ENCODE peak calls at places on chromosomes 3 and 15, in nine cellular contexts. One of them, this sample, is unnamed.

GRCh38 chr3:177516130-177517011 is 319.1 kb upstream of the TBL1XR1 start:
- DNase-seq in left lung: peak; percentile 40
- DNase-seq in suprapubic skin: no peak
- DNase-seq in HCT116: no peak
- DNase-seq in GM23338: peak; percentile 17
- DNase-seq in mammary epithelial cell: no peak
- DNase-seq in tibial artery: no peak
- DNase-seq in OCI-LY7: no peak
- DNase-seq in cardiac muscle cell: peak; percentile 99
- DNase-seq in this sample: peak; percentile 90

GRCh38 chr3:87462228-87462627 is 185.8 kb upstream of the POU1F1 start:
- DNase-seq in GM23338: no peak
- DNase-seq in HCT116: no peak
- DNase-seq in cardiac muscle cell: no peak
- DNase-seq in mammary epithelial cell: no peak
- DNase-seq in left lung: no peak
- DNase-seq in suprapubic skin: no peak
- DNase-seq in OCI-LY7: no peak
- DNase-seq in tibial artery: no peak
- DNase-seq in this sample: peak; percentile 12

GRCh38 chr3:16181361-16181760 is 6.9 kb downstream of the GALNT15 start:
- DNase-seq in OCI-LY7: no peak
- DNase-seq in HCT116: no peak
- DNase-seq in tibial artery: peak; percentile 93
- DNase-seq in left lung: peak; percentile 81
- DNase-seq in mammary epithelial cell: no peak
- DNase-seq in GM23338: no peak
- DNase-seq in suprapubic skin: peak; percentile 95
- DNase-seq in cardiac muscle cell: peak; percentile 48
- DNase-seq in this sample: no peak

GRCh38 chr3:9290556-9290955 is 41.1 kb upstream of the SRGAP3 start:
- DNase-seq in suprapubic skin: no peak
- DNase-seq in left lung: no peak
- DNase-seq in cardiac muscle cell: no peak
- DNase-seq in tibial artery: no peak
- DNase-seq in mammary epithelial cell: no peak
- DNase-seq in HCT116: no peak
- DNase-seq in GM23338: no peak
- DNase-seq in OCI-LY7: no peak
- DNase-seq in this sample: no peak

GRCh38 chr3:17076940-17077605 is 192.3 kb downstream of the PLCL2 start:
- DNase-seq in HCT116: no peak
- DNase-seq in suprapubic skin: no peak
- DNase-seq in GM23338: no peak
- DNase-seq in left lung: no peak
- DNase-seq in OCI-LY7: no peak
- DNase-seq in cardiac muscle cell: no peak
- DNase-seq in tibial artery: no peak
- DNase-seq in mammary epithelial cell: no peak
- DNase-seq in this sample: no peak

GRCh38 chr3:106247902-106248684 is 379.3 kb upstream of the CBLB start:
- DNase-seq in tibial artery: no peak
- DNase-seq in left lung: no peak
- DNase-seq in HCT116: no peak
- DNase-seq in OCI-LY7: no peak
- DNase-seq in suprapubic skin: no peak
- DNase-seq in GM23338: no peak
- DNase-seq in mammary epithelial cell: no peak
- DNase-seq in cardiac muscle cell: no peak
- DNase-seq in this sample: peak; percentile 23

GRCh38 chr15:54187325-54187724 is 209.1 kb downstream of the UNC13C start:
- DNase-seq in cardiac muscle cell: no peak
- DNase-seq in GM23338: no peak
- DNase-seq in mammary epithelial cell: no peak
- DNase-seq in tibial artery: no peak
- DNase-seq in suprapubic skin: no peak
- DNase-seq in OCI-LY7: no peak
- DNase-seq in left lung: no peak
- DNase-seq in HCT116: no peak
- DNase-seq in this sample: no peak

GRCh38 chr3:31696815-31697548 is 164.3 kb downstream of the STT3B start:
- DNase-seq in suprapubic skin: no peak
- DNase-seq in HCT116: no peak
- DNase-seq in GM23338: no peak
- DNase-seq in OCI-LY7: no peak
- DNase-seq in cardiac muscle cell: no peak
- DNase-seq in tibial artery: no peak
- DNase-seq in left lung: no peak
- DNase-seq in mammary epithelial cell: peak; percentile 27
- DNase-seq in this sample: no peak

GRCh38 chr3:184073621-184074020 is 20.8 kb downstream of the HTR3C start:
- DNase-seq in cardiac muscle cell: no peak
- DNase-seq in suprapubic skin: no peak
- DNase-seq in HCT116: no peak
- DNase-seq in GM23338: peak; percentile 18
- DNase-seq in left lung: no peak
- DNase-seq in tibial artery: no peak
- DNase-seq in OCI-LY7: no peak
- DNase-seq in mammary epithelial cell: no peak
- DNase-seq in this sample: no peak

GRCh38 chr3:31531465-31531991 is 1.2 kb upstream of the STT3B start:
- DNase-seq in mammary epithelial cell: no peak
- DNase-seq in OCI-LY7: peak; percentile 36
- DNase-seq in tibial artery: no peak
- DNase-seq in suprapubic skin: no peak
- DNase-seq in GM23338: no peak
- DNase-seq in HCT116: no peak
- DNase-seq in cardiac muscle cell: no peak
- DNase-seq in left lung: no peak
- DNase-seq in this sample: no peak

GRCh38 chr15:58758141-58758540 is 8.6 kb upstream of the ADAM10 start:
- DNase-seq in mammary epithelial cell: no peak
- DNase-seq in HCT116: no peak
- DNase-seq in tibial artery: no peak
- DNase-seq in suprapubic skin: no peak
- DNase-seq in OCI-LY7: peak; percentile 22
- DNase-seq in left lung: no peak
- DNase-seq in GM23338: no peak
- DNase-seq in cardiac muscle cell: peak; percentile 54
- DNase-seq in this sample: peak; percentile 51

GRCh38 chr3:64011685-64012084 is 11.6 kb downstream of the PSMD6 start:
- DNase-seq in OCI-LY7: no peak
- DNase-seq in tibial artery: no peak
- DNase-seq in left lung: no peak
- DNase-seq in suprapubic skin: no peak
- DNase-seq in GM23338: no peak
- DNase-seq in HCT116: no peak
- DNase-seq in mammary epithelial cell: peak; percentile 64
- DNase-seq in cardiac muscle cell: peak; percentile 68
- DNase-seq in this sample: peak; percentile 62

GRCh38 chr3:156741935-156742334 is 67.5 kb downstream of the TIPARP start:
- DNase-seq in tibial artery: no peak
- DNase-seq in cardiac muscle cell: no peak
- DNase-seq in GM23338: no peak
- DNase-seq in OCI-LY7: no peak
- DNase-seq in left lung: no peak
- DNase-seq in mammary epithelial cell: no peak
- DNase-seq in HCT116: no peak
- DNase-seq in suprapubic skin: no peak
- DNase-seq in this sample: no peak

GRCh38 chr3:187738400-187739124 is 6.7 kb downstream of the BCL6 start:
- DNase-seq in GM23338: peak; percentile 98
- DNase-seq in tibial artery: peak; percentile 96
- DNase-seq in cardiac muscle cell: peak; percentile 96
- DNase-seq in mammary epithelial cell: peak; percentile 84
- DNase-seq in HCT116: peak; percentile 83
- DNase-seq in left lung: peak; percentile 92
- DNase-seq in suprapubic skin: peak; percentile 93
- DNase-seq in OCI-LY7: peak; percentile 76
- DNase-seq in this sample: peak; percentile 97

GRCh38 chr3:187736418-187736871 is 8.8 kb downstream of the BCL6 start:
- DNase-seq in cardiac muscle cell: peak; percentile 75
- DNase-seq in mammary epithelial cell: peak; percentile 32
- DNase-seq in GM23338: peak; percentile 36
- DNase-seq in OCI-LY7: no peak
- DNase-seq in suprapubic skin: no peak
- DNase-seq in left lung: no peak
- DNase-seq in HCT116: no peak
- DNase-seq in tibial artery: no peak
- DNase-seq in this sample: peak; percentile 73

GRCh38 chr3:187738089-187738399 is 7.2 kb downstream of the BCL6 start:
- DNase-seq in HCT116: no peak
- DNase-seq in left lung: no peak
- DNase-seq in suprapubic skin: no peak
- DNase-seq in tibial artery: no peak
- DNase-seq in GM23338: no peak
- DNase-seq in cardiac muscle cell: no peak
- DNase-seq in OCI-LY7: no peak
- DNase-seq in mammary epithelial cell: no peak
- DNase-seq in this sample: no peak

GRCh38 chr3:187739125-187739560 is 6.1 kb downstream of the BCL6 start:
- DNase-seq in suprapubic skin: peak; percentile 86
- DNase-seq in tibial artery: peak; percentile 78
- DNase-seq in OCI-LY7: peak; percentile 38
- DNase-seq in cardiac muscle cell: no peak
- DNase-seq in left lung: no peak
- DNase-seq in GM23338: peak; percentile 43
- DNase-seq in mammary epithelial cell: no peak
- DNase-seq in HCT116: no peak
- DNase-seq in this sample: no peak

DNA sequence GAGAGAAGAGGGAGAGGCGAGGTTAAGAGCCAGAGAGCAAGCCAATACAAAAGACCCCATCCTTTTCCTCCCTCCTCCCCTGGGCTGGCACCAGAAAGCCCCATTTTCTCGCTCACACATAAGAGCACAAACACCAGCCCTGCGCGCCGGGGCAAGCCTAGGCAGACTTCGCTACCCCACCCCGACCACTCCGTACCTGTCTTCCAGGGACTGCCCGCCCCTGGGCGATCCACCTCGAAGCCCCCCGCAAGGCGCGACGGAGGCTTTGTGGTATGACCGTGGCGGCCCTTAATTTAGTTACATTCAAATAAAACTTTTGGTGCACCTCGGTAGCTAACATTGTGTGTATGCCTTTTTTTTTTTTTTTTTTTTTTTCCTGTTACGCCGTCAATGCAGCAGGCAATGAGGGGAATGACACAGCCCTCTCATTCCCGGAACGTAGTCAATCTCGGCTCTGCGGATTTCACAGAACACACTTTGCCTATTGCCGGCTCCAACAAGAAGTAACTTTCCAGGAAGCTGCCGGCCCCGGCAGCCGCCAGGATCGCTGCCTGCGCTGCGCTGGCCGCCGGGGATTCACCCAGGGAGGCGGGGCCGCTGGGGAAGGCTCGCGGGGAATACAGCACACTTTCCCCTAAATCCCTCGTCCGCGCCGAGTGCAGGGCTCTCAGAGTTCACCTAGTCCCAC is 7.7 kb downstream of the BCL6 start:
- DNase-seq in tibial artery: peak; percentile 90
- DNase-seq in mammary epithelial cell: peak; percentile 72
- DNase-seq in OCI-LY7: no peak
- DNase-seq in cardiac muscle cell: peak; percentile 85
- DNase-seq in suprapubic skin: peak; percentile 89
- DNase-seq in GM23338: peak; percentile 65
- DNase-seq in left lung: peak; percentile 88
- DNase-seq in HCT116: no peak
- DNase-seq in this sample: peak; percentile 85
- H3K4me1 ChIP-seq in tibial artery: no peaks in the 10 kb centered on the region
- H3K4me1 ChIP-seq in mammary epithelial cell: peaks cover 60% of the 10 kb centered on the region
- H3K4me1 ChIP-seq in OCI-LY7: peaks cover 60% of the 10 kb centered on the region
- H3K4me1 ChIP-seq in cardiac muscle cell: peaks cover 6% of the 10 kb centered on the region
- H3K4me1 ChIP-seq in suprapubic skin: peaks cover 63% of the 10 kb centered on the region
- H3K4me1 ChIP-seq in GM23338: peaks cover 25% of the 10 kb centered on the region
- H3K4me1 ChIP-seq in left lung: peaks cover 27% of the 10 kb centered on the region
- H3K4me1 ChIP-seq in HCT116: peaks cover 59% of the 10 kb centered on the region
- H3K4me1 ChIP-seq in this sample: peaks cover 57% of the 10 kb centered on the region

GRCh38 chr3:128882709-128883108 is 3.3 kb downstream of the ACAD9 start:
- DNase-seq in HCT116: no peak
- DNase-seq in OCI-LY7: no peak
- DNase-seq in GM23338: no peak
- DNase-seq in suprapubic skin: no peak
- DNase-seq in left lung: no peak
- DNase-seq in mammary epithelial cell: no peak
- DNase-seq in tibial artery: no peak
- DNase-seq in cardiac muscle cell: no peak
- DNase-seq in this sample: no peak
- H3K4me1 ChIP-seq in HCT116: peaks cover 16% of the 10 kb centered on the region
- H3K4me1 ChIP-seq in OCI-LY7: peaks cover 21% of the 10 kb centered on the region
- H3K4me1 ChIP-seq in GM23338: peaks cover 19% of the 10 kb centered on the region
- H3K4me1 ChIP-seq in suprapubic skin: peaks cover 45% of the 10 kb centered on the region
- H3K4me1 ChIP-seq in left lung: peaks cover 15% of the 10 kb centered on the region
- H3K4me1 ChIP-seq in mammary epithelial cell: peaks cover 21% of the 10 kb centered on the region
- H3K4me1 ChIP-seq in tibial artery: no peaks in the 10 kb centered on the region
- H3K4me1 ChIP-seq in cardiac muscle cell: peaks cover 7% of the 10 kb centered on the region
- H3K4me1 ChIP-seq in this sample: peaks cover 18% of the 10 kb centered on the region

DNA sequence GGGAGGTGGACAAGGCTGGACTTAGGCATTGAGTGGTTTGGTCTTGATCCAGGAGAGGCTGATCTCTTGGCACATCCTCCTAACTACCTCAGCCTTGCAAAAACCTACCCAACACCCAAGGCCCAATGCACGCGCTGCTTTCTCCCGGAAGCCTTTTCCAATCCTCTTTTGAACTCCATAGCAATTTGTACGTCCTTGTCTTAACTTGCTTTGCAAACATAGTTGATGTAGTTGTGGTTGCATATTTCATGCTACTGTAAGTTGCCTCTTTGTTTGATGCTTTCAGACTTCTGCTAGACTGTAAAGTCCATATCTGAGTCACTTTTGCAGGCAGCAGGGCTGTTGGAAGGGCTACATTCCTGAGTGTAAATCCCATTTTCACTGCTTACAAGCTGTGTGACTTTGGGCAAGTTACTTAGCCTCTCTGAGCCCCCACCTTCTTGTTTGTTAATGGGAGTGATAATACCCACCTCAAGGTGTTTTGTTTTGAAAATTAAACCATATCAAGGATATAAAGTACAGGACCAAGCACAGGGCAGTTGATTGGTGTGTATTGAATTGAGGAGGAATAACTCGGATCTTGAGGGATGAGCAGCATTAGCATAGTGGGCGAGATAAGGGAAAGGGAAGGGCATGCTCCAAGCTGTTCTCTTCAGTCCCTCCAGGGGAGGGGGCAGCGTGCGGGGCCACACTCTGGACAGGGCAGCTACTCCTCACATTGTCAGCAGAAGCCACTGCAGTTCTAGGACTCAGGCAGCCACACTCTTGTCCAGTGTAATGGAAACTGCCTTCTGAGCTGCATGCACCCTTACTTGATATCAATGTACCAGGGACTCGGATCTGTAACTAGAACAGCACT is 28.8 kb downstream of the SIAH2 start:
- DNase-seq in left lung: no peak
- DNase-seq in GM23338: no peak
- DNase-seq in tibial artery: no peak
- DNase-seq in suprapubic skin: no peak
- DNase-seq in mammary epithelial cell: peak; percentile 90
- DNase-seq in HCT116: no peak
- DNase-seq in OCI-LY7: no peak
- DNase-seq in cardiac muscle cell: peak; percentile 47
- DNase-seq in this sample: no peak
- H3K4me1 ChIP-seq in left lung: no peaks in the 10 kb centered on the region
- H3K4me1 ChIP-seq in GM23338: peaks cover 19% of the 10 kb centered on the region
- H3K4me1 ChIP-seq in tibial artery: no peaks in the 10 kb centered on the region
- H3K4me1 ChIP-seq in suprapubic skin: peaks cover 24% of the 10 kb centered on the region
- H3K4me1 ChIP-seq in mammary epithelial cell: peaks cover 15% of the 10 kb centered on the region
- H3K4me1 ChIP-seq in HCT116: peaks cover 17% of the 10 kb centered on the region
- H3K4me1 ChIP-seq in OCI-LY7: peaks cover 12% of the 10 kb centered on the region
- H3K4me1 ChIP-seq in cardiac muscle cell: peaks cover 5% of the 10 kb centered on the region
- H3K4me1 ChIP-seq in this sample: peaks cover 35% of the 10 kb centered on the region

GRCh38 chr15:88072598-88073385 is 183.7 kb downstream of the NTRK3 start:
- DNase-seq in suprapubic skin: no peak
- DNase-seq in mammary epithelial cell: no peak
- DNase-seq in HCT116: no peak
- DNase-seq in tibial artery: no peak
- DNase-seq in left lung: no peak
- DNase-seq in OCI-LY7: no peak
- DNase-seq in GM23338: peak; percentile 74
- DNase-seq in cardiac muscle cell: no peak
- DNase-seq in this sample: no peak
- H3K4me1 ChIP-seq in suprapubic skin: no peaks in the 10 kb centered on the region
- H3K4me1 ChIP-seq in mammary epithelial cell: peaks cover 6% of the 10 kb centered on the region
- H3K4me1 ChIP-seq in HCT116: no peaks in the 10 kb centered on the region
- H3K4me1 ChIP-seq in tibial artery: no peaks in the 10 kb centered on the region
- H3K4me1 ChIP-seq in left lung: no peaks in the 10 kb centered on the region
- H3K4me1 ChIP-seq in OCI-LY7: no peaks in the 10 kb centered on the region
- H3K4me1 ChIP-seq in GM23338: peaks cover 13% of the 10 kb centered on the region
- H3K4me1 ChIP-seq in cardiac muscle cell: no peaks in the 10 kb centered on the region
- H3K4me1 ChIP-seq in this sample: no peaks in the 10 kb centered on the region